ENCODE peak calls at places on chromosomes 4 and X, in six cellular contexts. B, F, X, U, L and N are unnamed samples.

GRCh38 chr4:54001558-54002365 is 62.6 kb downstream of the CHIC2 start:
- DNase-seq in F (no peak), L (no peak), B (no peak), X (no peak), U (no peak), N (no peak)

GRCh38 chr4:170122252-170122651 is 32.5 kb upstream of the AADAT start:
- DNase-seq in U (peak), L (no peak), X (no peak), B (no peak), F (no peak), N (peak)

GRCh38 chr4:118173956-118174355 is 139.7 kb downstream of the NDST3 start:
- DNase-seq in B (no peak), X (no peak), L (no peak), U (no peak), F (no peak), N (no peak)

GRCh38 chrX:3669841-3670240 is 43.6 kb downstream of the PRKX start:
- DNase-seq in L (no peak), U (no peak), F (no peak), B (no peak), X (no peak), N (no peak)

GRCh38 chr4:124061413-124061812 is 651.1 kb downstream of the ANKRD50 start:
- DNase-seq in L (no peak), U (no peak), F (no peak), B (no peak), X (no peak), N (no peak)

GRCh38 chr4:786074-786741 is 39.7 kb downstream of the CPLX1 start:
- DNase-seq in L (peak), U (no peak), F (no peak), X (no peak), B (no peak), N (no peak)

GRCh38 chrX:134004038-134004437 is 18.6 kb upstream of the GPC3 start:
- DNase-seq in X (no peak), L (no peak), F (no peak), U (peak), B (no peak), N (peak)

GRCh38 chr4:182309877-182310276 is 66.7 kb downstream of the TENM3 start:
- DNase-seq in L (no peak), U (no peak), F (no peak), X (no peak), B (no peak), N (no peak)

GRCh38 chr4:58301384-58301783 is 1191.2 kb upstream of the IGFBP7 start:
- DNase-seq in F (no peak), X (no peak), L (no peak), B (peak), U (no peak), N (no peak)

GRCh38 chrX:21978346-21978745 is 37.8 kb downstream of the SMS start:
- DNase-seq in X (no peak), F (no peak), B (no peak), L (no peak), U (no peak), N (no peak)

GRCh38 chr4:158065176-158065575 is 107.6 kb downstream of the GASK1B start:
- DNase-seq in X (no peak), F (no peak), B (no peak), L (no peak), U (no peak), N (no peak)

GRCh38 chr4:24103434-24104168 is 213.8 kb upstream of the PPARGC1A start:
- DNase-seq in F (no peak), X (no peak), U (no peak), B (no peak), L (no peak), N (no peak)

GRCh38 chr4:136643416-136643815 is 888.9 kb downstream of the PCDH18 start:
- DNase-seq in B (no peak), L (no peak), F (no peak), U (no peak), X (no peak), N (peak)

GRCh38 chrX:68199062-68199848 is 234.0 kb downstream of the OPHN1 start:
- DNase-seq in U (no peak), L (no peak), X (no peak), F (no peak), B (no peak), N (no peak)

GRCh38 chr4:169315530-169316306 is 45.0 kb upstream of the SH3RF1 start:
- DNase-seq in B (peak), L (no peak), F (no peak), X (no peak), U (no peak), N (no peak)

GRCh38 chr4:138348055-138348454 is 105.9 kb upstream of the SLC7A11 start:
- DNase-seq in U (no peak), B (no peak), L (no peak), X (no peak), F (no peak), N (peak)

GRCh38 chr4:122635205-122635604 is 14.3 kb upstream of the IL21 start:
- DNase-seq in L (no peak), U (no peak), F (no peak), B (no peak), X (no peak), N (no peak)

GRCh38 chrX:18353931-18354368 is 538 bp downstream of the SCML2 start:
- DNase-seq in L (no peak), B (peak), U (no peak), F (no peak), X (no peak), N (no peak)

GRCh38 chrX:38799995-38800394 is 1.3 kb upstream of the MID1IP1 start:
- DNase-seq in F (no peak), L (no peak), X (peak), B (peak), U (no peak), N (no peak)

GRCh38 chrX:68883800-68884199 is 55.0 kb downstream of the EFNB1 start:
- DNase-seq in L (no peak), F (no peak), X (no peak), U (no peak), B (no peak), N (no peak)

GRCh38 chr4:24974252-24974580 is 56.5 kb downstream of the LGI2 start:
- DNase-seq in B (no peak), X (no peak), L (no peak), U (no peak), F (no peak), N (no peak)

GRCh38 chr4:48311896-48312295 is 29.4 kb upstream of the SLAIN2 start:
- DNase-seq in U (no peak), X (no peak), F (no peak), L (no peak), B (no peak), N (no peak)

GRCh38 chr4:74237425-74237966 is 70.8 kb upstream of the EPGN start:
- DNase-seq in B (no peak), F (no peak), X (no peak), L (no peak), U (no peak), N (no peak)

GRCh38 chr4:108270466-108271450 is 102.0 kb upstream of the LEF1 start:
- DNase-seq in F (no peak), U (no peak), L (no peak), X (no peak), B (no peak), N (no peak)

GRCh38 chrX:134821370-134821769 is 163.1 kb upstream of the PLAC1 start:
- DNase-seq in U (no peak), F (no peak), L (no peak), X (peak), B (no peak), N (peak)

GRCh38 chr4:30875659-30876269 is 155.6 kb downstream of the PCDH7 start:
- DNase-seq in F (no peak), X (no peak), B (no peak), L (no peak), U (no peak), N (peak)

GRCh38 chr4:41120297-41121217 is 93.8 kb downstream of the APBB2 start:
- DNase-seq in X (peak), F (peak), L (peak), U (no peak), B (no peak), N (peak)

GRCh38 chr4:87058272-87059073 is 123.7 kb downstream of the AFF1 start:
- DNase-seq in L (no peak), U (no peak), X (no peak), B (peak), F (peak), N (peak)

GRCh38 chr4:161555689-161556660 is 607.8 kb downstream of the FSTL5 start:
- DNase-seq in F (no peak), U (no peak), X (no peak), B (peak), L (no peak), N (peak)

GRCh38 chr4:128371004-128371777 is 83.6 kb upstream of the PGRMC2 start:
- DNase-seq in L (no peak), B (no peak), F (no peak), X (no peak), U (no peak), N (no peak)
- H3K27ac ChIP-seq in L (peak), B (peak), F (no peak), X (peak), U (no peak), N (no peak)

DNA sequence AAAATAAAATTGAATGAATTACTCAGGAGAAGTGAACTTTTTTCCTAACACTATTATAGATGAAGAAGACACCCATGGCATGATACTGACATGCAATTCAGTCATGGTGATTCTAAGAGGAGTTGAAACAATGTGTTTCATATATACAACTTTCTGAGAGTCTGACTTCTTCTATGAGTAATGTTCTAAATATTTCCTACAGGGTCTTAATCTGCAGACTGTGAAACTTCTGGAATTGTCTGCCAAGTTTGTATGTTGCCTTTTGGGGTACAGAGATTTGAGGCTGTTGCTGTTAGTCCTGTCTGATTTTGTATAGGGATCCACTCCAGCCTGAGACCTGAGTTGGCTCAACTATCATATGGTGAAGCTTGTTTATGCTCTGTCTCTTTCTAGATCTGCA is 160.6 kb upstream of the GATB start:
- DNase-seq in L (no peak), U (no peak), F (no peak), B (no peak), X (no peak), N (peak)
- H3K27ac ChIP-seq in L (no peak), U (no peak), F (no peak), B (no peak), X (no peak), N (no peak)

DNA sequence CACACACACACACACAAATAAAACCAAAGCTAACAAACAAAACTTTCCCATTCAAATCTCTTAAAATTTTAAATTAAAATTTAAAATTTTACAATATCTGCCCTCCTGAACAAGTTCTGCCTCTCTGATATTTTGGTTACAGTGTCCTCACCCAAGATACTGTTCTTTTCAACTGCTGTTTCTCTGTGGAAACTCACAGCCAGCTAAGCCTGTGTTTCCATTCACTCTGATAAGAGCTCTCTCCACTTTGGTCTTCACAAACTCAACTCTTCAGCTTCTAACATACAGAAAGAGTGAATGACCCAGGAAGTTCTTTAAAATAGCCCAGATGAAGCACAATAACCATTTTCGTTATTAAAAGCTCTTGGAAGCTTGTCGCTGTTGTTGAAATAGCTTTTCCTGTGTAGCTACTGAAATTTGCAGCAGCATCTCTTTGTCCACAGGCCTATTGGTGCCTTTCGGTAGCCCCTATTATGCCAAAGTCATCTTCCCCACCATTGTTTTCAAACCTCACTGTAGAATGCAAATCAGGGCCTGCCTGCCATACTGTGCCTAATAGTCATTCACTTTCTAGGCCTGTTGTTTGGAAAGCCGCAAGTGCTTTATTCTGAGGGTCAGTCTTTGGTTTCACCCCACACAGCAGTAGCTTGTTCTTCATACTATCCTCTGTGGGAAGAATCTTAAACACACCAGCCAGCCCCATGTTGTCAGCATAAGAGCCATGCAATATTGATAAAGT is 19.4 kb downstream of the INPP4B start:
- DNase-seq in B (no peak), L (no peak), F (no peak), U (no peak), X (no peak), N (no peak)
- H3K27ac ChIP-seq in B (no peak), L (no peak), F (no peak), U (no peak), X (no peak), N (no peak)

GRCh38 chr4:113469926-113470325 is 291.6 kb downstream of the CAMK2D start:
- DNase-seq in X (no peak), F (no peak), L (no peak), U (no peak), B (no peak), N (no peak)

GRCh38 chr4:113471141-113471860 is 290.2 kb downstream of the CAMK2D start:
- DNase-seq in F (no peak), B (no peak), L (no peak), U (no peak), X (no peak), N (no peak)

GRCh38 chr4:113469023-113469390 is 292.5 kb downstream of the CAMK2D start:
- DNase-seq in L (no peak), U (no peak), X (no peak), F (no peak), B (no peak), N (no peak)

GRCh38 chr4:113467581-113467980 is 294.0 kb downstream of the CAMK2D start:
- DNase-seq in L (no peak), B (no peak), U (no peak), F (no peak), X (peak), N (peak)

GRCh38 chr4:113468165-113469022 is 293.1 kb downstream of the CAMK2D start:
- DNase-seq in X (peak), B (peak), L (peak), F (no peak), U (peak), N (peak)
- H3K27ac ChIP-seq in X (peak), B (peak), L (peak), F (peak), U (peak), N (peak)

GRCh38 chr4:186727149-186727976 is 3.7 kb upstream of the FAT1 start:
- DNase-seq in L (no peak), U (no peak), B (peak), F (no peak), X (no peak), N (no peak)
- H3K27ac ChIP-seq in L (peak), U (peak), B (peak), F (peak), X (peak), N (peak)

DNA sequence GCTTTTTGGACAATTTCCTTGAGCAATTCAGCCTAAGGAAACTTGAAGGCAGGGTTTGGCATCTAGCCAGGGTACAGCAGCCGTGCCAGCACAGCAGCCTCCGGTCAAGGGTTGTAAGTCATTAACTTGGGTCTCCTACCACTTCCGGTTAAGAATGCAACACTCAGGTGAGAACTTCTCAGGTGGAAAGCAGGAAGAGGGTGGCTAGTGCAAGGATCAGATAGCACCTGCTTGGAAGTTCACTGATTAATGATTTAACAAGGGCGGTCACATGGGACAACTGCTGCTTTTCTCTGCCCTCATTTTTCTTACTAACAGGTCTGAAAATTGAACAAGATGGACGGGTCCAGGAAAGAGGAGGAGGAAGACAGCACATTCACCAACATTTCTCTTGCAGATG is 30.1 kb upstream of the SCOC start:
- DNase-seq in F (no peak), B (peak), X (no peak), U (no peak), L (no peak), N (peak)
- H3K27ac ChIP-seq in F (no peak), B (peak), X (no peak), U (no peak), L (no peak), N (no peak)